ENCODE peak calls at places on chromosome 4, in seven cellular contexts. C is left ventricle myocardium superior; U is T-helper 9 cell; B is activated effector memory CD4-positive, alpha-beta T cell treated with Interleukin-2 at 50 U/mL for 16 hours; O is PC-3; W is endothelial cell; L is Calu3. V is an unnamed sample.

GRCh38 chr4:62871057-62871456 is 1538.2 kb downstream of the TECRL start:
- DNase-seq in C (no peak), U (no peak), B (no peak), O (peak), W (no peak), L (no peak), V (no peak)

GRCh38 chr4:101790521-101791188 is at the start of gene BANK1:
- DNase-seq in C (peak), U (no peak), B (peak), O (peak), W (peak), L (peak), V (peak)

GRCh38 chr4:34921391-34921790 is 1322.9 kb downstream of the ARAP2 start:
- DNase-seq in C (no peak), U (no peak), B (no peak), O (no peak), W (no peak), L (no peak), V (no peak)

GRCh38 chr4:127997534-127998388 is 32.6 kb downstream of the ABHD18 start:
- DNase-seq in C (no peak), U (no peak), B (no peak), O (peak), W (no peak), L (no peak), V (no peak)

GRCh38 chr4:93710101-93710846 is 118.3 kb upstream of the ATOH1 start:
- DNase-seq in C (no peak), U (no peak), B (no peak), O (peak), W (peak), L (peak), V (no peak)

GRCh38 chr4:149292422-149293055 is 523.1 kb downstream of the IQCM start:
- DNase-seq in C (peak), U (no peak), B (no peak), O (no peak), W (no peak), L (no peak), V (no peak)

GRCh38 chr4:181854142-181854541 is 389.1 kb upstream of the TENM3 start:
- DNase-seq in C (no peak), U (no peak), B (no peak), O (no peak), W (no peak), L (no peak), V (no peak)

GRCh38 chr4:95362906-95363578 is 185.7 kb downstream of the UNC5C start:
- DNase-seq in C (no peak), U (no peak), B (no peak), O (peak), W (peak), L (no peak), V (no peak)

GRCh38 chr4:165052627-165053026 is 1.0 kb upstream of the TRIM75 start:
- DNase-seq in C (no peak), U (no peak), B (no peak), O (no peak), W (no peak), L (no peak), V (no peak)